ENCODE peak calls at places on chromosome 9, in four cellular contexts. U is spleen, T is AG09309, G is OCI-LY7. O is an unnamed sample.
A peak's percentile ranks its signal among the peaks of the same experiment; 100 is the strongest.

GRCh38 chr9:92680166-92681119 is 10.5 kb upstream of the IPPK start:
- DNase-seq in U (no peak), T (no peak), G (no peak), O (no peak)

GRCh38 chr9:105142406-105143092 is 101.9 kb upstream of the SLC44A1 start:
- DNase-seq in U (no peak), T (peak; percentile 52), G (no peak), O (no peak)

GRCh38 chr9:77844415-77844814 is 187.2 kb downstream of the GNAQ start:
- DNase-seq in U (no peak), T (no peak), G (no peak), O (no peak)

GRCh38 chr9:111945216-111945615 is 48.6 kb downstream of the UGCG start:
- DNase-seq in U (no peak), T (peak; percentile 59), G (no peak), O (peak; percentile 83)

GRCh38 chr9:73151653-73152382 is at the start of gene ANXA1:
- DNase-seq in U (no peak), T (peak; percentile 80), G (no peak), O (no peak)

GRCh38 chr9:113501129-113501686 is 37.7 kb downstream of the RGS3 start:
- DNase-seq in U (peak; percentile 85), T (no peak), G (no peak), O (no peak)

GRCh38 chr9:31137151-31137849 is 1247.1 kb upstream of the ACO1 start:
- DNase-seq in U (no peak), T (no peak), G (no peak), O (no peak)

GRCh38 chr9:6052520-6052919 is 37.1 kb upstream of the RANBP6 start:
- DNase-seq in U (no peak), T (no peak), G (peak; percentile 13), O (no peak)

GRCh38 chr9:2116073-2116472 is 100.9 kb downstream of the SMARCA2 start:
- DNase-seq in U (no peak), T (no peak), G (peak; percentile 31), O (peak; percentile 20)

GRCh38 chr9:119726035-119726434 is 356.8 kb upstream of the BRINP1 start:
- DNase-seq in U (no peak), T (no peak), G (no peak), O (no peak)

GRCh38 chr9:93824386-93825294 is 130.5 kb downstream of the BARX1 start:
- DNase-seq in U (peak; percentile 64), T (no peak), G (no peak), O (no peak)

GRCh38 chr9:92100237-92100911 is 14.8 kb downstream of the SPTLC1 start:
- DNase-seq in U (no peak), T (peak; percentile 20), G (no peak), O (no peak)

GRCh38 chr9:136306691-136307208 is 2.9 kb upstream of the CCDC187 start:
- DNase-seq in U (no peak), T (no peak), G (no peak), O (no peak)

GRCh38 chr9:111163738-111164399 is 125.6 kb upstream of the LPAR1 start:
- DNase-seq in U (no peak), T (no peak), G (no peak), O (no peak)

GRCh38 chr9:70049236-70049635 is 5.6 kb downstream of the MAMDC2 start:
- DNase-seq in U (no peak), T (peak; percentile 34), G (no peak), O (no peak)

GRCh38 chr9:112604790-112605189 is 113.1 kb downstream of the INIP start:
- DNase-seq in U (no peak), T (no peak), G (no peak), O (no peak)

GRCh38 chr9:32589083-32589713 is 16.2 kb upstream of the NDUFB6 start:
- DNase-seq in U (no peak), T (no peak), G (peak; percentile 73), O (peak; percentile 48)

GRCh38 chr9:126989847-126990821 is 75.6 kb downstream of the RALGPS1 start:
- DNase-seq in U (no peak), T (no peak), G (no peak), O (no peak)

GRCh38 chr9:132769895-132770774 is 99.9 kb downstream of the GTF3C4 start:
- DNase-seq in U (peak; percentile 93), T (no peak), G (peak; percentile 61), O (peak; percentile 84)

GRCh38 chr9:114583776-114584175 is 3.8 kb upstream of the ATP6V1G1 start:
- DNase-seq in U (no peak), T (no peak), G (no peak), O (no peak)

GRCh38 chr9:133114451-133114885 is 6.6 kb downstream of the RALGDS start:
- DNase-seq in U (peak; percentile 80), T (no peak), G (no peak), O (no peak)

GRCh38 chr9:1495684-1496083 is 445.5 kb downstream of the DMRT2 start:
- DNase-seq in U (no peak), T (no peak), G (no peak), O (no peak)

GRCh38 chr9:20591223-20591622 is 31.1 kb downstream of the MLLT3 start:
- DNase-seq in U (no peak), T (no peak), G (no peak), O (no peak)

GRCh38 chr9:2872941-2873323 is 29.0 kb upstream of the PUM3 start:
- DNase-seq in U (no peak), T (no peak), G (no peak), O (no peak)

GRCh38 chr9:95511232-95511951 is 5.4 kb downstream of the PTCH1 start:
- DNase-seq in U (peak; percentile 90), T (no peak), G (peak; percentile 66), O (peak; percentile 50)

GRCh38 chr9:35688558-35689350 is 971 bp downstream of the TPM2 start:
- DNase-seq in U (no peak), T (no peak), G (no peak), O (no peak)

GRCh38 chr9:117555964-117556629 is 141.2 kb upstream of the ASTN2 start:
- DNase-seq in U (no peak), T (no peak), G (peak; percentile 44), O (peak; percentile 68)

GRCh38 chr9:19411316-19411715 is 2.5 kb downstream of the ACER2 start:
- DNase-seq in U (no peak), T (no peak), G (no peak), O (no peak)

GRCh38 chr9:133348763-133349573 is 950 bp downstream of the RPL7A start:
- DNase-seq in U (no peak), T (no peak), G (peak; percentile 29), O (no peak)

GRCh38 chr9:93129691-93130500 is 4.2 kb downstream of the NINJ1 start:
- DNase-seq in U (peak; percentile 81), T (no peak), G (no peak), O (no peak)

GRCh38 chr9:134963546-134963945 is 45.8 kb upstream of the FCN1 start:
- DNase-seq in U (peak; percentile 24), T (no peak), G (no peak), O (no peak)

GRCh38 chr9:13958672-13959071 is 355.3 kb downstream of the NFIB start:
- DNase-seq in U (no peak), T (no peak), G (no peak), O (no peak)

GRCh38 chr9:109248133-109248581 is 72.7 kb downstream of the EPB41L4B start:
- DNase-seq in U (no peak), T (no peak), G (no peak), O (no peak)

GRCh38 chr9:109251080-109251775 is 69.6 kb downstream of the EPB41L4B start:
- DNase-seq in U (no peak), T (no peak), G (no peak), O (no peak)

GRCh38 chr9:109250771-109251079 is 70.1 kb downstream of the EPB41L4B start:
- DNase-seq in U (no peak), T (no peak), G (no peak), O (no peak)

GRCh38 chr9:109250311-109250741 is 70.5 kb downstream of the EPB41L4B start:
- DNase-seq in U (no peak), T (no peak), G (no peak), O (no peak)

DNA sequence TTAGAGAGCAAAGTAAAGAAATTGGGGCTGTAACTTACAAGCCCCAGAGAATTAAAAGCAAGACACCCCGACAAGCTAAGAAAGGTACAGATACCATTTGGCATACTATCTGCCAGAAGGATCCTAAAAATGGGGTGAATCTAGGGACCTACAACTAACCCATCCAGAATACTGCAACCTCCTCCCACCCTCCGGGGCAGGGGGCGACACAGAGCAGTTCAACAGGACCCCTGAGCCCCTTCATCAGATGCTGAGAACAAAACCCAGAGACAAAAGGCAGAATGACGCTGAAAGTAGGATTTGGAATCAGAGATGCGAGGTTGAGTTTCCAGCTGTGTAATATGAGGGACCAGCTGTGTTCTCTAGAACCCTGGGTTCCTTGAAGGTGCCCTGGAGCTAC is 71.2 kb downstream of the EPB41L4B start:
- DNase-seq in U (no peak), T (no peak), G (no peak), O (no peak)
- TF ChIP-seq CTCF in U (no peak), T (no peak), G (peak; percentile 35), O (no peak)

DNA sequence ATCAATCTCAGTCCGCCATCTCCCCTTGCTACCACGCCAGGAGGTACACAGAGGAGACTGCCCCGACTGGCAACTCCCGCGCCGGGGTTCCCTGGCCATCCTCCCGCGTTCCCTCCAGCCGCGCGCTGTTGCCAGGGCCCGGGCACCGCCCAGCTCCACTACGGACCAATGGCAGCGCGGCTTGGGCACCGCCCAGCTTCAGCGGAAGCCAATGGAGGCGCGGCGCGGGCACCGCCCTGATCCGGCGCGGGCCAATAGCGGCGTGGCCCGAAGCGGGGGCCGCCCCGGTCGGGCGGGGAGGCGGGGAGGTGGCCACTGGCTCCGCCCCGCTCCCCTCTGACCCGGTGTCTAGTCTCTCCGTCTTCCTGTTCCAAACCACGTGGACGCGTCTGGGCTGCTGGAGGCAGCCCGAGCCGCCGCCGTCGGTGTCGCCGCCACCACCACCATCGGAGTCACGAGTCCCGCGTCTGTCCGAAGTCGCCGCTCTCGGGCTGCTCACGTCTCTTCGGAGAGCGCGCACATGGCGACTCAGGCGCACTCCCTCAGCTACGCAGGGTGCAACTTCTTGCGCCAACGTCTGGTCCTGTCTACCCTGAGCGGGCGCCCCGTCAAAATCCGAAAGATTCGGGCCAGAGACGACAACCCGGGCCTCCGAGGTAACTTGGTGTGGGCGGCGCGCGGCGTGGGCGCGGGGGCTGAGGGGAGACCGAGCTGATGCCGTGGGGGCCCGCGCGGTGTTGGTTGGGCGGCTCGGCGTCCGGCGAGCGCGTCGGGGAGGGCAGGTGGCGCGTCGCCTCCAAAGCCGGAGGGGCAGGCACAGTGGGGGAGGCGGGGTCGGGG is at the start of gene RCL1:
- DNase-seq in U (peak; percentile 99), T (peak; percentile 61), G (peak; percentile 97), O (peak; percentile 98)
- H3K4me3 ChIP-seq in U (peak within 1 kb of the TSS; percentile 87), T (peak within 1 kb of the TSS; percentile 88), G (peak within 1 kb of the TSS; percentile 80), O (peak within 1 kb of the TSS; percentile 87)

GRCh38 chr9:34400275-34400674 is 23.6 kb upstream of the MYORG start:
- DNase-seq in U (no peak), T (no peak), G (no peak), O (no peak)
- TF ChIP-seq CTCF in U (no peak), T (no peak), G (no peak), O (no peak)

DNA sequence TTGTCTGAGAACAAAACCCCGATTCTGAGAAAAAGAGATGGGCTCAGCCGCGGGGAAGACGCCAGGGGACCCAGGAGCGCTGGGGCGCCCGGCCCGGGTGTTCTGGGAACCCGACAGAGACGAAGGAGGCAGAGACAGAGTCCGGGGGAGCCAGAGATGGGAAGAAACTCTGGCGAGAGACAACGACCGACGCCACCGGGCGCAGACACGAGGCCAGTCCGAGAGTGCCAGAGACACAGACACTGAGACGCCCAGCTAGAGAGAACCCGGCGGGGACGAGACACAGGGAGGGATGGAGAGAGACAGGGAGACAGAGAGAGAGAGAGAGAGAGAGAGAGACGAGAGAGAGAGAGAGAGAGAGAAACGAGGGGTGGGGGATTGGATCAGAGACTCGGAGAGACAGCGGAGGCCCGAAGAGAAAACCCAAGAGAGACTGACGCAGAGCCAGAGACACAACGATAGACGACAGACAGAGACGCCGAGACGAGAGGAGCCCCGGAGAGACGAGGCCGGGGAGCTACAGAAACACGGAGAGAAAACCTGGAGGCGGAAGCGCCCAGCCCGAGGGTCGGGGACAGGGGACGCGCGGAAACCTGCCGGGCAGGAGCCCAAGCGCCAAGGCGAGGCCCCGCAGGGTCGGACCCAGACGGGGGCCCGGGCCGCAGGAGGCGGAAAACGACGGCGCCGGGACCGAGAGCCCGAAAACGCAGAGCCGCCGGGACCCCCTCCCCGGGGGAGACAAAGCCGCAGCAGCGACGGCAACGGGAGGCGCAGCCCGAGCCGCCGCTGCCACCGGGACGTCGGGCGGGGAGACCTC is 3.3 kb downstream of the NR5A1 start:
- DNase-seq in U (peak; percentile 61), T (no peak), G (no peak), O (no peak)
- H3K4me3 ChIP-seq in U (peak overlapping the region; percentile 23), T (no peak overlapping the region), G (no peak overlapping the region), O (no peak overlapping the region)